ENCODE peak calls at places on chromosomes 5 and 9, in ten cellular contexts. One of them, this sample, is unnamed.

GRCh38 chr5:176162206-176162605 is 76.0 kb upstream of the SIMC1 start:
- DNase-seq in heart right ventricle: no peak
- DNase-seq in endodermal cell: no peak
- DNase-seq in hepatocyte: no peak
- DNase-seq in A549: no peak
- DNase-seq in AG08396: no peak
- DNase-seq in tibial artery: no peak
- DNase-seq in activated CD8-positive, alpha-beta memory T cell treated with anti-CD3 and anti-CD28 coated beads, Interleukin-2, amount 50 U/mL, for 48 hours: no peak
- DNase-seq in lung: no peak
- DNase-seq in adipocyte: no peak
- DNase-seq in this sample: no peak

GRCh38 chr9:78695521-78695920 is 398.6 kb downstream of the PSAT1 start:
- DNase-seq in heart right ventricle: no peak
- DNase-seq in endodermal cell: peak
- DNase-seq in hepatocyte: no peak
- DNase-seq in A549: no peak
- DNase-seq in AG08396: no peak
- DNase-seq in tibial artery: no peak
- DNase-seq in activated CD8-positive, alpha-beta memory T cell treated with anti-CD3 and anti-CD28 coated beads, Interleukin-2, amount 50 U/mL, for 48 hours: no peak
- DNase-seq in lung: no peak
- DNase-seq in adipocyte: no peak
- DNase-seq in this sample: no peak

GRCh38 chr5:121497176-121497575 is 354.5 kb upstream of the FTMT start:
- DNase-seq in heart right ventricle: no peak
- DNase-seq in endodermal cell: no peak
- DNase-seq in hepatocyte: peak
- DNase-seq in A549: no peak
- DNase-seq in AG08396: no peak
- DNase-seq in tibial artery: no peak
- DNase-seq in activated CD8-positive, alpha-beta memory T cell treated with anti-CD3 and anti-CD28 coated beads, Interleukin-2, amount 50 U/mL, for 48 hours: no peak
- DNase-seq in lung: no peak
- DNase-seq in adipocyte: peak
- DNase-seq in this sample: peak

GRCh38 chr9:95507456-95508241 is 9.1 kb downstream of the PTCH1 start:
- DNase-seq in heart right ventricle: peak
- DNase-seq in endodermal cell: peak
- DNase-seq in hepatocyte: peak
- DNase-seq in A549: peak
- DNase-seq in AG08396: peak
- DNase-seq in tibial artery: peak
- DNase-seq in activated CD8-positive, alpha-beta memory T cell treated with anti-CD3 and anti-CD28 coated beads, Interleukin-2, amount 50 U/mL, for 48 hours: peak
- DNase-seq in lung: peak
- DNase-seq in adipocyte: peak
- DNase-seq in this sample: no peak

GRCh38 chr5:68171101-68171558 is 44.4 kb upstream of the PIK3R1 start:
- DNase-seq in heart right ventricle: peak
- DNase-seq in endodermal cell: no peak
- DNase-seq in hepatocyte: peak
- DNase-seq in A549: no peak
- DNase-seq in AG08396: peak
- DNase-seq in tibial artery: peak
- DNase-seq in activated CD8-positive, alpha-beta memory T cell treated with anti-CD3 and anti-CD28 coated beads, Interleukin-2, amount 50 U/mL, for 48 hours: no peak
- DNase-seq in lung: peak
- DNase-seq in adipocyte: peak
- DNase-seq in this sample: no peak

GRCh38 chr5:157839157-157839795 is 19.7 kb downstream of the CLINT1 start:
- DNase-seq in heart right ventricle: no peak
- DNase-seq in endodermal cell: no peak
- DNase-seq in hepatocyte: no peak
- DNase-seq in A549: no peak
- DNase-seq in AG08396: no peak
- DNase-seq in tibial artery: no peak
- DNase-seq in activated CD8-positive, alpha-beta memory T cell treated with anti-CD3 and anti-CD28 coated beads, Interleukin-2, amount 50 U/mL, for 48 hours: no peak
- DNase-seq in lung: no peak
- DNase-seq in adipocyte: no peak
- DNase-seq in this sample: no peak

GRCh38 chr9:132025766-132026165 is 53.9 kb downstream of the MED27 start:
- DNase-seq in heart right ventricle: no peak
- DNase-seq in endodermal cell: no peak
- DNase-seq in hepatocyte: no peak
- DNase-seq in A549: no peak
- DNase-seq in AG08396: no peak
- DNase-seq in tibial artery: no peak
- DNase-seq in activated CD8-positive, alpha-beta memory T cell treated with anti-CD3 and anti-CD28 coated beads, Interleukin-2, amount 50 U/mL, for 48 hours: no peak
- DNase-seq in lung: no peak
- DNase-seq in adipocyte: no peak
- DNase-seq in this sample: no peak

GRCh38 chr9:82410306-82410705 is 421.7 kb downstream of the SPATA31D1 start:
- DNase-seq in heart right ventricle: no peak
- DNase-seq in endodermal cell: no peak
- DNase-seq in hepatocyte: peak
- DNase-seq in A549: peak
- DNase-seq in AG08396: peak
- DNase-seq in tibial artery: no peak
- DNase-seq in activated CD8-positive, alpha-beta memory T cell treated with anti-CD3 and anti-CD28 coated beads, Interleukin-2, amount 50 U/mL, for 48 hours: no peak
- DNase-seq in lung: no peak
- DNase-seq in adipocyte: peak
- DNase-seq in this sample: no peak

GRCh38 chr5:134075102-134075501 is 39.4 kb upstream of the TCF7 start:
- DNase-seq in heart right ventricle: no peak
- DNase-seq in endodermal cell: no peak
- DNase-seq in hepatocyte: no peak
- DNase-seq in A549: no peak
- DNase-seq in AG08396: no peak
- DNase-seq in tibial artery: no peak
- DNase-seq in activated CD8-positive, alpha-beta memory T cell treated with anti-CD3 and anti-CD28 coated beads, Interleukin-2, amount 50 U/mL, for 48 hours: no peak
- DNase-seq in lung: no peak
- DNase-seq in adipocyte: no peak
- DNase-seq in this sample: no peak

GRCh38 chr5:5017827-5018559 is 122.1 kb upstream of the ADAMTS16 start:
- DNase-seq in heart right ventricle: no peak
- DNase-seq in endodermal cell: no peak
- DNase-seq in hepatocyte: no peak
- DNase-seq in A549: peak
- DNase-seq in AG08396: no peak
- DNase-seq in tibial artery: no peak
- DNase-seq in activated CD8-positive, alpha-beta memory T cell treated with anti-CD3 and anti-CD28 coated beads, Interleukin-2, amount 50 U/mL, for 48 hours: no peak
- DNase-seq in lung: no peak
- DNase-seq in adipocyte: no peak
- DNase-seq in this sample: peak

GRCh38 chr9:98214811-98215210 is 22.4 kb upstream of the CORO2A start:
- DNase-seq in heart right ventricle: no peak
- DNase-seq in endodermal cell: peak
- DNase-seq in hepatocyte: no peak
- DNase-seq in A549: no peak
- DNase-seq in AG08396: no peak
- DNase-seq in tibial artery: no peak
- DNase-seq in activated CD8-positive, alpha-beta memory T cell treated with anti-CD3 and anti-CD28 coated beads, Interleukin-2, amount 50 U/mL, for 48 hours: no peak
- DNase-seq in lung: no peak
- DNase-seq in adipocyte: no peak
- DNase-seq in this sample: no peak

GRCh38 chr9:117868594-117868993 is 164.4 kb downstream of the TLR4 start:
- DNase-seq in heart right ventricle: no peak
- DNase-seq in endodermal cell: no peak
- DNase-seq in hepatocyte: no peak
- DNase-seq in A549: no peak
- DNase-seq in AG08396: no peak
- DNase-seq in tibial artery: no peak
- DNase-seq in activated CD8-positive, alpha-beta memory T cell treated with anti-CD3 and anti-CD28 coated beads, Interleukin-2, amount 50 U/mL, for 48 hours: no peak
- DNase-seq in lung: no peak
- DNase-seq in adipocyte: no peak
- DNase-seq in this sample: no peak

GRCh38 chr5:105817906-105818305 is 1852.8 kb downstream of the EFNA5 start:
- DNase-seq in heart right ventricle: no peak
- DNase-seq in endodermal cell: no peak
- DNase-seq in hepatocyte: no peak
- DNase-seq in A549: peak
- DNase-seq in AG08396: no peak
- DNase-seq in tibial artery: no peak
- DNase-seq in activated CD8-positive, alpha-beta memory T cell treated with anti-CD3 and anti-CD28 coated beads, Interleukin-2, amount 50 U/mL, for 48 hours: no peak
- DNase-seq in lung: no peak
- DNase-seq in adipocyte: peak
- DNase-seq in this sample: no peak

GRCh38 chr9:104885818-104886709 is 41.9 kb downstream of the ABCA1 start:
- DNase-seq in heart right ventricle: no peak
- DNase-seq in endodermal cell: peak
- DNase-seq in hepatocyte: no peak
- DNase-seq in A549: no peak
- DNase-seq in AG08396: no peak
- DNase-seq in tibial artery: no peak
- DNase-seq in activated CD8-positive, alpha-beta memory T cell treated with anti-CD3 and anti-CD28 coated beads, Interleukin-2, amount 50 U/mL, for 48 hours: no peak
- DNase-seq in lung: no peak
- DNase-seq in adipocyte: no peak
- DNase-seq in this sample: no peak

GRCh38 chr5:45826055-45826454 is 129.9 kb upstream of the HCN1 start:
- DNase-seq in heart right ventricle: no peak
- DNase-seq in endodermal cell: no peak
- DNase-seq in hepatocyte: no peak
- DNase-seq in A549: no peak
- DNase-seq in AG08396: no peak
- DNase-seq in tibial artery: no peak
- DNase-seq in activated CD8-positive, alpha-beta memory T cell treated with anti-CD3 and anti-CD28 coated beads, Interleukin-2, amount 50 U/mL, for 48 hours: no peak
- DNase-seq in lung: no peak
- DNase-seq in adipocyte: no peak
- DNase-seq in this sample: no peak

GRCh38 chr5:72302171-72302570 is 17.9 kb downstream of the MRPS27 start:
- DNase-seq in heart right ventricle: no peak
- DNase-seq in endodermal cell: peak
- DNase-seq in hepatocyte: no peak
- DNase-seq in A549: no peak
- DNase-seq in AG08396: no peak
- DNase-seq in tibial artery: no peak
- DNase-seq in activated CD8-positive, alpha-beta memory T cell treated with anti-CD3 and anti-CD28 coated beads, Interleukin-2, amount 50 U/mL, for 48 hours: no peak
- DNase-seq in lung: no peak
- DNase-seq in adipocyte: no peak
- DNase-seq in this sample: no peak

This sample was measured in COLO829.